ENCODE peak calls at places on chromosomes 12 and 14, in four cellular contexts. C is lower lobe of right lung, R is choroid plexus epithelial cell, J is GM03348. G is an unnamed sample.

GRCh38 chr12:57522887-57523705 is 472 bp downstream of the MBD6 start:
- DNase-seq in J (no peak), R (peak; percentile 69), C (peak; percentile 86), G (peak; percentile 65)

GRCh38 chr14:104143071-104143470 is 4.7 kb downstream of the KIF26A start:
- DNase-seq in R (no peak), J (no peak), C (no peak), G (no peak)

GRCh38 chr14:50002926-50003212 is 110.0 kb downstream of the ARF6 start:
- DNase-seq in J (no peak), C (no peak), R (no peak), G (no peak)

GRCh38 chr12:108637222-108637621 is 3.5 kb upstream of the SELPLG start:
- DNase-seq in R (no peak), C (no peak), J (no peak), G (no peak)

GRCh38 chr12:50564240-50564947 is 59.6 kb downstream of the DIP2B start:
- DNase-seq in J (no peak), C (no peak), R (no peak), G (no peak)

GRCh38 chr14:99769123-99769522 is 24.1 kb upstream of the EML1 start:
- DNase-seq in R (no peak), C (no peak), J (no peak), G (no peak)

GRCh38 chr12:89874146-89874545 is 165.5 kb upstream of the ATP2B1 start:
- DNase-seq in C (no peak), J (no peak), R (no peak), G (no peak)

GRCh38 chr12:68350753-68351152 is 18.6 kb upstream of the MDM1 start:
- DNase-seq in J (peak; percentile 47), C (no peak), R (peak; percentile 51), G (no peak)

GRCh38 chr12:32448581-32448980 is 49.2 kb downstream of the FGD4 start:
- DNase-seq in R (peak; percentile 64), C (no peak), J (no peak), G (peak; percentile 49)

GRCh38 chr14:69828372-69828771 is 31.3 kb upstream of the SLC10A1 start:
- DNase-seq in C (no peak), J (no peak), R (no peak), G (no peak)

GRCh38 chr12:11577658-11578260 is 71.7 kb upstream of the ETV6 start:
- DNase-seq in J (peak; percentile 51), C (no peak), R (peak; percentile 24), G (no peak)

GRCh38 chr12:100716949-100717732 is 77.4 kb upstream of the ANO4 start:
- DNase-seq in J (peak; percentile 70), R (peak; percentile 23), C (no peak), G (no peak)

GRCh38 chr14:103808403-103809001 is 38.9 kb downstream of the PPP1R13B start:
- DNase-seq in J (peak; percentile 87), C (peak; percentile 73), R (peak; percentile 82), G (peak; percentile 85)

GRCh38 chr12:121093487-121093891 is 39.2 kb upstream of the P2RX7 start:
- DNase-seq in J (no peak), C (no peak), R (no peak), G (no peak)

GRCh38 chr12:7797698-7798398 is 8.6 kb downstream of the NANOG start:
- DNase-seq in R (peak; percentile 27), C (no peak), J (no peak), G (no peak)

GRCh38 chr14:31411218-31411727 is 9.1 kb downstream of the HEATR5A start:
- DNase-seq in R (peak; percentile 73), C (no peak), J (peak; percentile 17), G (peak; percentile 25)